ENCODE peak calls at places on chromosome 15, in six cellular contexts. C is cardiac fibroblast, S is ACHN, P is H9, W is NCI-H2171, O is left colon. K is an unnamed sample.

GRCh38 chr15:75143738-75144334 is 57.8 kb upstream of the C15orf39 start:
- DNase-seq in C (no peak), O (no peak), P (no peak), W (no peak), S (peak), K (no peak)

GRCh38 chr15:39631357-39631756 is 50.5 kb downstream of the THBS1 start:
- DNase-seq in C (no peak), S (no peak), O (no peak), P (no peak), W (no peak), K (no peak)

GRCh38 chr15:63391669-63392354 is 10.2 kb upstream of the CA12 start:
- DNase-seq in P (no peak), S (no peak), W (no peak), C (no peak), O (no peak), K (no peak)

GRCh38 chr15:74964794-74965193 is 8.2 kb upstream of the RPP25 start:
- DNase-seq in C (peak), P (no peak), W (no peak), S (peak), O (no peak), K (no peak)

GRCh38 chr15:80580107-80580506 is 115.0 kb upstream of the ABHD17C start:
- DNase-seq in O (no peak), C (peak), W (no peak), P (peak), S (no peak), K (no peak)

GRCh38 chr15:27490867-27491595 is 520.0 kb downstream of the GABRG3 start:
- DNase-seq in S (no peak), C (no peak), P (no peak), O (no peak), W (no peak), K (no peak)

GRCh38 chr15:101464246-101464998 is 25.1 kb downstream of the PCSK6 start:
- DNase-seq in C (no peak), W (no peak), O (no peak), S (no peak), P (no peak), K (no peak)

GRCh38 chr15:85477061-85477460 is 96.7 kb downstream of the AKAP13 start:
- DNase-seq in P (no peak), S (no peak), C (no peak), W (no peak), O (no peak), K (no peak)

GRCh38 chr15:47194718-47195117 is 522.6 kb upstream of the SEMA6D start:
- DNase-seq in O (no peak), W (no peak), C (peak), P (no peak), S (peak), K (no peak)

GRCh38 chr15:25860885-25861866 is 2.0 kb downstream of the ATP10A start:
- DNase-seq in O (no peak), W (no peak), S (no peak), C (no peak), P (no peak), K (no peak)

GRCh38 chr15:92471263-92471662 is 77.6 kb downstream of the ST8SIA2 start:
- DNase-seq in O (no peak), P (peak), S (no peak), W (no peak), C (no peak), K (no peak)

GRCh38 chr15:82571722-82572222 is 31.5 kb upstream of the RPS17 start:
- DNase-seq in S (peak), C (peak), W (peak), O (peak), P (peak), K (peak)

GRCh38 chr15:89669941-89670340 is 9.2 kb downstream of the PLIN1 start:
- DNase-seq in O (no peak), S (no peak), W (no peak), P (no peak), C (no peak), K (no peak)

GRCh38 chr15:73338606-73339388 is 30.0 kb downstream of the HCN4 start:
- DNase-seq in C (no peak), P (no peak), W (no peak), O (no peak), S (no peak), K (no peak)

GRCh38 chr15:101147181-101147580 is 104.7 kb downstream of the CHSY1 start:
- DNase-seq in P (no peak), C (no peak), O (no peak), S (no peak), W (no peak), K (no peak)

GRCh38 chr15:49300856-49301255 is 122.2 kb upstream of the FGF7 start:
- DNase-seq in O (no peak), W (no peak), P (no peak), S (no peak), C (no peak), K (no peak)

GRCh38 chr15:49686626-49687025 is 65.8 kb downstream of the DTWD1 start:
- DNase-seq in C (peak), O (no peak), P (no peak), S (no peak), W (no peak), K (no peak)

GRCh38 chr15:45307230-45307924 is 55.3 kb downstream of the SLC28A2 start:
- DNase-seq in P (no peak), O (no peak), W (no peak), S (peak), C (peak), K (no peak)

GRCh38 chr15:49823987-49824538 is 203.2 kb downstream of the DTWD1 start:
- DNase-seq in S (no peak), W (no peak), C (no peak), P (no peak), O (no peak), K (no peak)

GRCh38 chr15:26521142-26521541 is 251.7 kb downstream of the GABRB3 start:
- DNase-seq in C (no peak), P (no peak), O (no peak), W (no peak), S (no peak), K (no peak)

GRCh38 chr15:63160638-63161037 is 3.4 kb upstream of the RPS27L start:
- DNase-seq in C (no peak), O (no peak), S (no peak), P (no peak), W (no peak), K (no peak)

GRCh38 chr15:93823971-93824866 is 407.1 kb upstream of the MCTP2 start:
- DNase-seq in P (no peak), C (no peak), W (no peak), O (no peak), S (no peak), K (no peak)

GRCh38 chr15:92333709-92334108 is 60.0 kb upstream of the ST8SIA2 start:
- DNase-seq in O (no peak), W (no peak), S (no peak), P (no peak), C (no peak), K (no peak)

GRCh38 chr15:49927462-49927861 is 191.6 kb downstream of the ATP8B4 start:
- DNase-seq in W (no peak), P (no peak), O (no peak), C (peak), S (no peak), K (no peak)

GRCh38 chr15:70062321-70062956 is 35.3 kb downstream of the TLE3 start:
- DNase-seq in O (peak), C (peak), W (peak), S (no peak), P (no peak), K (peak)

GRCh38 chr15:35522061-35522460 is 23.9 kb downstream of the DPH6 start:
- DNase-seq in P (no peak), O (no peak), C (peak), S (no peak), W (no peak), K (no peak)

GRCh38 chr15:90857883-90858443 is 10.4 kb upstream of the FURIN start:
- DNase-seq in O (no peak), C (no peak), P (no peak), W (no peak), S (no peak), K (no peak)

GRCh38 chr15:73936181-73936580 is 9.9 kb downstream of the LOXL1 start:
- DNase-seq in S (peak), W (no peak), P (no peak), C (peak), O (no peak), K (no peak)

GRCh38 chr15:71596672-71597071 is 213.7 kb upstream of the NR2E3 start:
- DNase-seq in S (no peak), W (no peak), P (no peak), O (no peak), C (peak), K (peak)